ENCODE peak calls at places on chromosome 3, in eight cellular contexts. One of them, this sample, is unnamed.

GRCh38 chr3:145678401-145678800 is 482.6 kb downstream of the PLOD2 start:
- DNase-seq in tibial nerve: no peak
- DNase-seq in osteocyte: no peak
- DNase-seq in Peyer's patch: no peak
- DNase-seq in OCI-LY7: no peak
- DNase-seq in adrenal gland: no peak
- DNase-seq in mammary epithelial cell: peak; percentile 5
- DNase-seq in nephron progenitor cell: no peak
- DNase-seq in this sample: no peak

GRCh38 chr3:195893516-195893915 is 14.8 kb downstream of the TNK2 start:
- DNase-seq in adrenal gland: no peak
- DNase-seq in tibial nerve: no peak
- DNase-seq in mammary epithelial cell: no peak
- DNase-seq in Peyer's patch: no peak
- DNase-seq in nephron progenitor cell: no peak
- DNase-seq in OCI-LY7: peak; percentile 81
- DNase-seq in osteocyte: no peak
- DNase-seq in this sample: no peak

GRCh38 chr3:8778475-8778874 is 9.1 kb upstream of the OXTR start:
- DNase-seq in OCI-LY7: no peak
- DNase-seq in Peyer's patch: no peak
- DNase-seq in nephron progenitor cell: no peak
- DNase-seq in mammary epithelial cell: peak; percentile 64
- DNase-seq in osteocyte: no peak
- DNase-seq in tibial nerve: no peak
- DNase-seq in adrenal gland: no peak
- DNase-seq in this sample: peak; percentile 1

GRCh38 chr3:170429050-170429449 is 10.4 kb downstream of the CLDN11 start:
- DNase-seq in Peyer's patch: no peak
- DNase-seq in tibial nerve: no peak
- DNase-seq in adrenal gland: no peak
- DNase-seq in mammary epithelial cell: peak; percentile 50
- DNase-seq in OCI-LY7: no peak
- DNase-seq in osteocyte: no peak
- DNase-seq in nephron progenitor cell: no peak
- DNase-seq in this sample: no peak

GRCh38 chr3:52325686-52326085 is 9.6 kb downstream of the DNAH1 start:
- DNase-seq in adrenal gland: no peak
- DNase-seq in nephron progenitor cell: no peak
- DNase-seq in Peyer's patch: no peak
- DNase-seq in mammary epithelial cell: no peak
- DNase-seq in tibial nerve: no peak
- DNase-seq in osteocyte: no peak
- DNase-seq in OCI-LY7: no peak
- DNase-seq in this sample: no peak

GRCh38 chr3:29557186-29557585 is 276.3 kb downstream of the RBMS3 start:
- DNase-seq in osteocyte: no peak
- DNase-seq in Peyer's patch: no peak
- DNase-seq in mammary epithelial cell: no peak
- DNase-seq in nephron progenitor cell: no peak
- DNase-seq in OCI-LY7: no peak
- DNase-seq in tibial nerve: no peak
- DNase-seq in adrenal gland: no peak
- DNase-seq in this sample: no peak

GRCh38 chr3:115401298-115401697 is 222.0 kb upstream of the GAP43 start:
- DNase-seq in osteocyte: no peak
- DNase-seq in Peyer's patch: no peak
- DNase-seq in mammary epithelial cell: peak; percentile 40
- DNase-seq in nephron progenitor cell: no peak
- DNase-seq in tibial nerve: no peak
- DNase-seq in adrenal gland: peak; percentile 11
- DNase-seq in OCI-LY7: no peak
- DNase-seq in this sample: no peak

GRCh38 chr3:63142681-63143080 is 135.4 kb upstream of the SYNPR start:
- DNase-seq in adrenal gland: no peak
- DNase-seq in nephron progenitor cell: no peak
- DNase-seq in mammary epithelial cell: no peak
- DNase-seq in osteocyte: no peak
- DNase-seq in tibial nerve: no peak
- DNase-seq in OCI-LY7: no peak
- DNase-seq in Peyer's patch: no peak
- DNase-seq in this sample: no peak

GRCh38 chr3:139586420-139587017 is 47.0 kb upstream of the RBP1 start:
- DNase-seq in Peyer's patch: no peak
- DNase-seq in tibial nerve: no peak
- DNase-seq in nephron progenitor cell: no peak
- DNase-seq in osteocyte: no peak
- DNase-seq in mammary epithelial cell: no peak
- DNase-seq in adrenal gland: no peak
- DNase-seq in OCI-LY7: no peak
- DNase-seq in this sample: peak; percentile 47

GRCh38 chr3:139585820-139586219 is 46.3 kb upstream of the RBP1 start:
- DNase-seq in nephron progenitor cell: no peak
- DNase-seq in osteocyte: no peak
- DNase-seq in tibial nerve: no peak
- DNase-seq in adrenal gland: no peak
- DNase-seq in Peyer's patch: no peak
- DNase-seq in mammary epithelial cell: peak; percentile 16
- DNase-seq in OCI-LY7: no peak
- DNase-seq in this sample: no peak

DNA sequence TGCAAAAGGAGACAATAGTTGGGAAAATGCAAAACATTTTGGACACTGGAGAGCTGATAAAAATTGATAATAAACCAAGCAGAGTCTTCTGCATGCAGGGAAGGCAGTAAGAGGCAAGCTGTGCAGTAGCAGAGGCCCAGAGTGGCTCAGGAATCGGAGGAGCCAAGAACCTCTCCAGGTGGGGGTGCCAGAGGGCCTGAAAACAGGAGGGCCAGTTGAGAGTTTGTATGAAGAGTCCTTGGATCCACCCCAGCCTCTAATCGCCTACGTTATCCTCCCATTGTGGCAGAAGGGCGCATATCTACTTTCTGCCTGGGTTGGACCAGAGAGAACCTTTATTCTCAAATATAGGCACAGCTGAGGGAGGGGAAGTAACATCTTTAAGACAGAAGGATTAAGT is 48.9 kb upstream of the RBP1 start:
- DNase-seq in osteocyte: no peak
- DNase-seq in Peyer's patch: no peak
- DNase-seq in nephron progenitor cell: no peak
- DNase-seq in tibial nerve: no peak
- DNase-seq in mammary epithelial cell: peak; percentile 36
- DNase-seq in adrenal gland: no peak
- DNase-seq in OCI-LY7: no peak
- DNase-seq in this sample: no peak
- TF ChIP-seq CTCF in osteocyte: peak; percentile 24
- TF ChIP-seq CTCF in Peyer's patch: peak; percentile 18
- TF ChIP-seq CTCF in nephron progenitor cell: no peak
- TF ChIP-seq CTCF in tibial nerve: no peak
- TF ChIP-seq CTCF in mammary epithelial cell: peak; percentile 66
- TF ChIP-seq CTCF in adrenal gland: no peak
- TF ChIP-seq CTCF in OCI-LY7: no peak
- TF ChIP-seq CTCF in this sample: no peak

GRCh38 chr3:50095352-50095998 is 6.8 kb downstream of the RBM5 start:
- DNase-seq in osteocyte: no peak
- DNase-seq in OCI-LY7: no peak
- DNase-seq in adrenal gland: no peak
- DNase-seq in mammary epithelial cell: no peak
- DNase-seq in tibial nerve: no peak
- DNase-seq in nephron progenitor cell: no peak
- DNase-seq in Peyer's patch: no peak
- DNase-seq in this sample: no peak

GRCh38 chr3:50102558-50102957 is 13.8 kb downstream of the RBM5 start:
- DNase-seq in OCI-LY7: no peak
- DNase-seq in mammary epithelial cell: no peak
- DNase-seq in nephron progenitor cell: no peak
- DNase-seq in Peyer's patch: no peak
- DNase-seq in osteocyte: no peak
- DNase-seq in tibial nerve: no peak
- DNase-seq in adrenal gland: no peak
- DNase-seq in this sample: no peak

GRCh38 chr3:50100956-50101845 is 12.5 kb downstream of the RBM5 start:
- DNase-seq in tibial nerve: no peak
- DNase-seq in mammary epithelial cell: no peak
- DNase-seq in osteocyte: no peak
- DNase-seq in nephron progenitor cell: no peak
- DNase-seq in Peyer's patch: no peak
- DNase-seq in adrenal gland: no peak
- DNase-seq in OCI-LY7: no peak
- DNase-seq in this sample: no peak
- TF ChIP-seq CTCF in tibial nerve: no peak
- TF ChIP-seq CTCF in mammary epithelial cell: no peak
- TF ChIP-seq CTCF in osteocyte: no peak
- TF ChIP-seq CTCF in nephron progenitor cell: no peak
- TF ChIP-seq CTCF in Peyer's patch: no peak
- TF ChIP-seq CTCF in adrenal gland: no peak
- TF ChIP-seq CTCF in OCI-LY7: no peak
- TF ChIP-seq CTCF in this sample: no peak

DNA sequence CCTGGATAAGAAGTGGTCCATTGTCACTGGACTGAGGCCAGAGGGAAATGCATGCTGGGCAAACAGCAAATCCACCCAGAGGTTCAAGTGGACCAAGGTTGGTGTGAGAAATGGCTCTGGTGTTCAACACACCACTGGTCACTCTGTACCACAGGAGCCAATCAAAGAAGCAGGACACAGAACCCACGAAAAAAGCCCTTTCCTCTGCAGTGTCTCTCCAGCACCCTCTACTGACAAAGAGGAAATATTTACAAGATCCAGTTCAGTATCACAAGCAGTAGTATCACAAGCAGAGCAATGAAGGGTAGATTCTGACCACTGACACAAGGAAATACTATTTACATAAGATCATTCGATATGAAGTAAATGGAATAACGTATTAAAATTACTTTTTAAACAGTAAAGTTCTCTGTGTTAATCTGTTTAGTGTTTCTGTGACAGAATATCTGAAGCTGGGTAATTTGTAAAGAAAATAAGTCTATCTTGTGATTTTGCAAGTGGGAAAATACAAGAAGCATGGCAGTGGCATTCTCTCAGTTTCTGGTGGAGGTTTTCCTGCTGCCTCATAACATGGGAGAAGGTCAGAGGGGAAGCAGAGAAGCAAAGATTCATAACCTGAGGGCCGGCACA is 390.7 kb downstream of the EFHB start:
- DNase-seq in adrenal gland: peak; percentile 8
- DNase-seq in mammary epithelial cell: peak; percentile 29
- DNase-seq in osteocyte: no peak
- DNase-seq in nephron progenitor cell: peak; percentile 15
- DNase-seq in tibial nerve: no peak
- DNase-seq in OCI-LY7: peak; percentile 73
- DNase-seq in Peyer's patch: no peak
- DNase-seq in this sample: peak; percentile 25
- TF ChIP-seq CTCF in adrenal gland: peak; percentile 44
- TF ChIP-seq CTCF in mammary epithelial cell: peak; percentile 84
- TF ChIP-seq CTCF in osteocyte: peak; percentile 28
- TF ChIP-seq CTCF in nephron progenitor cell: peak; percentile 61
- TF ChIP-seq CTCF in tibial nerve: peak; percentile 53
- TF ChIP-seq CTCF in OCI-LY7: peak; percentile 97
- TF ChIP-seq CTCF in Peyer's patch: peak; percentile 50
- TF ChIP-seq CTCF in this sample: peak; percentile 30

GRCh38 chr3:133910422-133910821 is 14.7 kb upstream of the RAB6B start:
- DNase-seq in OCI-LY7: no peak
- DNase-seq in nephron progenitor cell: no peak
- DNase-seq in osteocyte: no peak
- DNase-seq in Peyer's patch: no peak
- DNase-seq in adrenal gland: no peak
- DNase-seq in mammary epithelial cell: no peak
- DNase-seq in tibial nerve: no peak
- DNase-seq in this sample: no peak
- TF ChIP-seq CTCF in OCI-LY7: peak; percentile 30
- TF ChIP-seq CTCF in nephron progenitor cell: peak; percentile 20
- TF ChIP-seq CTCF in osteocyte: peak; percentile 39
- TF ChIP-seq CTCF in Peyer's patch: no peak
- TF ChIP-seq CTCF in adrenal gland: no peak
- TF ChIP-seq CTCF in mammary epithelial cell: peak; percentile 39
- TF ChIP-seq CTCF in tibial nerve: no peak
- TF ChIP-seq CTCF in this sample: no peak

GRCh38 chr3:58167431-58168351 is 43.1 kb downstream of the DNASE1L3 start:
- DNase-seq in tibial nerve: peak; percentile 50
- DNase-seq in adrenal gland: peak; percentile 64
- DNase-seq in Peyer's patch: peak; percentile 71
- DNase-seq in osteocyte: no peak
- DNase-seq in mammary epithelial cell: no peak
- DNase-seq in OCI-LY7: peak; percentile 69
- DNase-seq in nephron progenitor cell: peak; percentile 83
- DNase-seq in this sample: peak; percentile 81
- TF ChIP-seq CTCF in tibial nerve: peak; percentile 90
- TF ChIP-seq CTCF in adrenal gland: peak; percentile 82
- TF ChIP-seq CTCF in Peyer's patch: peak; percentile 72
- TF ChIP-seq CTCF in osteocyte: peak; percentile 81
- TF ChIP-seq CTCF in mammary epithelial cell: peak; percentile 94
- TF ChIP-seq CTCF in OCI-LY7: peak; percentile 95
- TF ChIP-seq CTCF in nephron progenitor cell: peak; percentile 90
- TF ChIP-seq CTCF in this sample: peak; percentile 94

GRCh38 chr3:20930034-20930433 is 744.0 kb upstream of the SGO1 start:
- DNase-seq in adrenal gland: no peak
- DNase-seq in tibial nerve: no peak
- DNase-seq in Peyer's patch: no peak
- DNase-seq in OCI-LY7: peak; percentile 55
- DNase-seq in nephron progenitor cell: no peak
- DNase-seq in mammary epithelial cell: peak; percentile 23
- DNase-seq in osteocyte: no peak
- DNase-seq in this sample: no peak
- TF ChIP-seq CTCF in adrenal gland: no peak
- TF ChIP-seq CTCF in tibial nerve: no peak
- TF ChIP-seq CTCF in Peyer's patch: no peak
- TF ChIP-seq CTCF in OCI-LY7: peak; percentile 92
- TF ChIP-seq CTCF in nephron progenitor cell: peak; percentile 36
- TF ChIP-seq CTCF in mammary epithelial cell: peak; percentile 35
- TF ChIP-seq CTCF in osteocyte: peak; percentile 37
- TF ChIP-seq CTCF in this sample: no peak

DNA sequence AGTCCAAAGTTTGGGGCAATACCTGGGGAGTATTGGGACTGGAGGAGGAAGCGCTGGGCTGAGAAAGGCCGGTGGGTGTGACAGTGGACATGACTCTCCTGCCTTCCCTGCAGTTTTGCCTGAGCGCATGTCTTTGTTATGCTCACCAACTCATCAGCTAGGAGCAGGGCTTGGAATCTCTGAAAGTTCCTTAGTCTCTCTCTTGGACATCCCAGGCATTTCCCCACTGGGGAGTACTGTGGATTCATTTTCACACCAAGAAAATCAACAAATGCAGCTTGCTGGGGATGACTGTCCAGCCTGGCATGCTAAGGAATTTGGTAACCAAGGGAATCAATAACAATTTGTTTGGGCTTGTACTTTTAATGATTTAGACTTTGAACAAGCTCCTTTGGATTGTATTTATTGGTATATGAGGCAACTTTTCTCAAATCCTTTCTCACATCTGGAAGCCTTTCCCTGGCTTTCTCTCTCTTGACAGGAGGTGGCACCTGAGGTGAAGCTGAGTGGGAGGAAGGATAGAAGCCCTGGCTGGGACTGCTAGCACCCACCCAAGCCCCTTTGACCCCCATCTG is 48.5 kb upstream of the CHST2 start:
- DNase-seq in Peyer's patch: no peak
- DNase-seq in osteocyte: no peak
- DNase-seq in OCI-LY7: no peak
- DNase-seq in adrenal gland: no peak
- DNase-seq in nephron progenitor cell: no peak
- DNase-seq in tibial nerve: no peak
- DNase-seq in mammary epithelial cell: peak; percentile 79
- DNase-seq in this sample: no peak
- TF ChIP-seq CTCF in Peyer's patch: no peak
- TF ChIP-seq CTCF in osteocyte: peak; percentile 26
- TF ChIP-seq CTCF in OCI-LY7: no peak
- TF ChIP-seq CTCF in adrenal gland: no peak
- TF ChIP-seq CTCF in nephron progenitor cell: no peak
- TF ChIP-seq CTCF in tibial nerve: no peak
- TF ChIP-seq CTCF in mammary epithelial cell: peak; percentile 18
- TF ChIP-seq CTCF in this sample: no peak

This sample was measured in GM20000.